ENCODE peak calls at places on chromosome 20, in ten cellular contexts. One of them, this sample, is unnamed.

GRCh38 chr20:62079166-62079565 is 13.5 kb upstream of the TAF4 start:
- DNase-seq in IMR-90: no peak
- DNase-seq in K562: no peak
- DNase-seq in thyroid gland: no peak
- DNase-seq in ovary: no peak
- DNase-seq in lower leg skin: no peak
- DNase-seq in A549: no peak
- DNase-seq in Peyer's patch: no peak
- DNase-seq in tibial nerve: no peak
- DNase-seq in esophagus muscularis mucosa: no peak
- DNase-seq in this sample: no peak

GRCh38 chr20:45343445-45343866 is 4.8 kb downstream of the SDC4 start:
- DNase-seq in IMR-90: no peak
- DNase-seq in K562: peak; percentile 57
- DNase-seq in thyroid gland: peak; percentile 68
- DNase-seq in ovary: no peak
- DNase-seq in lower leg skin: no peak
- DNase-seq in A549: no peak
- DNase-seq in Peyer's patch: peak; percentile 68
- DNase-seq in tibial nerve: no peak
- DNase-seq in esophagus muscularis mucosa: no peak
- DNase-seq in this sample: no peak

GRCh38 chr20:44583179-44583578 is 800 bp downstream of the PKIG start:
- DNase-seq in IMR-90: peak; percentile 37
- DNase-seq in K562: no peak
- DNase-seq in thyroid gland: no peak
- DNase-seq in ovary: no peak
- DNase-seq in lower leg skin: no peak
- DNase-seq in A549: no peak
- DNase-seq in Peyer's patch: no peak
- DNase-seq in tibial nerve: no peak
- DNase-seq in esophagus muscularis mucosa: no peak
- DNase-seq in this sample: no peak

GRCh38 chr20:61556116-61556515 is 304.1 kb downstream of the CDH4 start:
- DNase-seq in IMR-90: peak; percentile 93
- DNase-seq in K562: no peak
- DNase-seq in thyroid gland: no peak
- DNase-seq in ovary: no peak
- DNase-seq in lower leg skin: no peak
- DNase-seq in A549: peak; percentile 56
- DNase-seq in Peyer's patch: no peak
- DNase-seq in tibial nerve: no peak
- DNase-seq in esophagus muscularis mucosa: no peak
- DNase-seq in this sample: no peak

GRCh38 chr20:61737346-61737745 is 328.3 kb downstream of the TAF4 start:
- DNase-seq in IMR-90: no peak
- DNase-seq in K562: no peak
- DNase-seq in thyroid gland: no peak
- DNase-seq in ovary: no peak
- DNase-seq in lower leg skin: no peak
- DNase-seq in A549: no peak
- DNase-seq in Peyer's patch: peak; percentile 19
- DNase-seq in tibial nerve: no peak
- DNase-seq in esophagus muscularis mucosa: no peak
- DNase-seq in this sample: no peak

GRCh38 chr20:8749101-8749500 is 319.8 kb upstream of the PLCB4 start:
- DNase-seq in IMR-90: peak; percentile 21
- DNase-seq in K562: no peak
- DNase-seq in thyroid gland: no peak
- DNase-seq in ovary: no peak
- DNase-seq in lower leg skin: no peak
- DNase-seq in A549: no peak
- DNase-seq in Peyer's patch: no peak
- DNase-seq in tibial nerve: no peak
- DNase-seq in esophagus muscularis mucosa: no peak
- DNase-seq in this sample: no peak

GRCh38 chr20:4471221-4471620 is 250.5 kb upstream of the PRND start:
- DNase-seq in IMR-90: peak; percentile 28
- DNase-seq in K562: no peak
- DNase-seq in thyroid gland: no peak
- DNase-seq in ovary: no peak
- DNase-seq in lower leg skin: no peak
- DNase-seq in A549: no peak
- DNase-seq in Peyer's patch: no peak
- DNase-seq in tibial nerve: no peak
- DNase-seq in esophagus muscularis mucosa: no peak
- DNase-seq in this sample: no peak

GRCh38 chr20:62276448-62276847 is 26.3 kb upstream of the ADRM1 start:
- DNase-seq in IMR-90: no peak
- DNase-seq in K562: no peak
- DNase-seq in thyroid gland: peak; percentile 86
- DNase-seq in ovary: no peak
- DNase-seq in lower leg skin: no peak
- DNase-seq in A549: no peak
- DNase-seq in Peyer's patch: no peak
- DNase-seq in tibial nerve: no peak
- DNase-seq in esophagus muscularis mucosa: no peak
- DNase-seq in this sample: no peak

GRCh38 chr20:51092238-51092822 is 69.4 kb upstream of the KCNG1 start:
- DNase-seq in IMR-90: no peak
- DNase-seq in K562: no peak
- DNase-seq in thyroid gland: no peak
- DNase-seq in ovary: no peak
- DNase-seq in lower leg skin: no peak
- DNase-seq in A549: no peak
- DNase-seq in Peyer's patch: no peak
- DNase-seq in tibial nerve: no peak
- DNase-seq in esophagus muscularis mucosa: no peak
- DNase-seq in this sample: no peak

GRCh38 chr20:17612287-17612974 is 42.6 kb downstream of the DSTN start:
- DNase-seq in IMR-90: peak; percentile 50
- DNase-seq in K562: no peak
- DNase-seq in thyroid gland: no peak
- DNase-seq in ovary: no peak
- DNase-seq in lower leg skin: peak; percentile 19
- DNase-seq in A549: no peak
- DNase-seq in Peyer's patch: peak; percentile 65
- DNase-seq in tibial nerve: no peak
- DNase-seq in esophagus muscularis mucosa: peak; percentile 91
- DNase-seq in this sample: peak; percentile 71

GRCh38 chr20:37386505-37387201 is 40.7 kb downstream of the SRC start:
- DNase-seq in IMR-90: no peak
- DNase-seq in K562: no peak
- DNase-seq in thyroid gland: no peak
- DNase-seq in ovary: peak; percentile 15
- DNase-seq in lower leg skin: no peak
- DNase-seq in A549: no peak
- DNase-seq in Peyer's patch: peak; percentile 34
- DNase-seq in tibial nerve: no peak
- DNase-seq in esophagus muscularis mucosa: no peak
- DNase-seq in this sample: no peak

GRCh38 chr20:48681882-48682426 is 145.8 kb downstream of the PREX1 start:
- DNase-seq in IMR-90: no peak
- DNase-seq in K562: no peak
- DNase-seq in thyroid gland: no peak
- DNase-seq in ovary: no peak
- DNase-seq in lower leg skin: no peak
- DNase-seq in A549: no peak
- DNase-seq in Peyer's patch: no peak
- DNase-seq in tibial nerve: no peak
- DNase-seq in esophagus muscularis mucosa: no peak
- DNase-seq in this sample: no peak

GRCh38 chr20:15799871-15800270 is 773.4 kb downstream of the KIF16B start:
- DNase-seq in IMR-90: peak; percentile 0
- DNase-seq in K562: no peak
- DNase-seq in thyroid gland: no peak
- DNase-seq in ovary: no peak
- DNase-seq in lower leg skin: no peak
- DNase-seq in A549: no peak
- DNase-seq in Peyer's patch: no peak
- DNase-seq in tibial nerve: no peak
- DNase-seq in esophagus muscularis mucosa: no peak
- DNase-seq in this sample: peak; percentile 34

GRCh38 chr20:2133318-2134183 is 31.9 kb downstream of the STK35 start:
- DNase-seq in IMR-90: peak; percentile 79
- DNase-seq in K562: no peak
- DNase-seq in thyroid gland: peak; percentile 41
- DNase-seq in ovary: no peak
- DNase-seq in lower leg skin: peak; percentile 29
- DNase-seq in A549: peak; percentile 35
- DNase-seq in Peyer's patch: no peak
- DNase-seq in tibial nerve: no peak
- DNase-seq in esophagus muscularis mucosa: no peak
- DNase-seq in this sample: peak; percentile 47

GRCh38 chr20:38277691-38278090 is 17.2 kb upstream of the KIAA1755 start:
- DNase-seq in IMR-90: no peak
- DNase-seq in K562: no peak
- DNase-seq in thyroid gland: no peak
- DNase-seq in ovary: no peak
- DNase-seq in lower leg skin: no peak
- DNase-seq in A549: no peak
- DNase-seq in Peyer's patch: no peak
- DNase-seq in tibial nerve: no peak
- DNase-seq in esophagus muscularis mucosa: no peak
- DNase-seq in this sample: no peak

GRCh38 chr20:16752901-16753300 is 4.7 kb downstream of the OTOR start:
- DNase-seq in IMR-90: peak; percentile 3
- DNase-seq in K562: no peak
- DNase-seq in thyroid gland: no peak
- DNase-seq in ovary: no peak
- DNase-seq in lower leg skin: no peak
- DNase-seq in A549: no peak
- DNase-seq in Peyer's patch: no peak
- DNase-seq in tibial nerve: no peak
- DNase-seq in esophagus muscularis mucosa: no peak
- DNase-seq in this sample: no peak

GRCh38 chr20:40966103-40966502 is 62.5 kb upstream of the TOP1 start:
- DNase-seq in IMR-90: no peak
- DNase-seq in K562: no peak
- DNase-seq in thyroid gland: no peak
- DNase-seq in ovary: no peak
- DNase-seq in lower leg skin: no peak
- DNase-seq in A549: no peak
- DNase-seq in Peyer's patch: no peak
- DNase-seq in tibial nerve: no peak
- DNase-seq in esophagus muscularis mucosa: peak; percentile 55
- DNase-seq in this sample: peak; percentile 54
- TF ChIP-seq CTCF in IMR-90: peak; percentile 29
- TF ChIP-seq CTCF in K562: peak; percentile 41
- TF ChIP-seq CTCF in thyroid gland: no peak
- TF ChIP-seq CTCF in ovary: no peak
- TF ChIP-seq CTCF in lower leg skin: no peak
- TF ChIP-seq CTCF in A549: no peak
- TF ChIP-seq CTCF in Peyer's patch: no peak
- TF ChIP-seq CTCF in tibial nerve: no peak
- TF ChIP-seq CTCF in esophagus muscularis mucosa: no peak
- TF ChIP-seq CTCF in this sample: peak; percentile 44

DNA sequence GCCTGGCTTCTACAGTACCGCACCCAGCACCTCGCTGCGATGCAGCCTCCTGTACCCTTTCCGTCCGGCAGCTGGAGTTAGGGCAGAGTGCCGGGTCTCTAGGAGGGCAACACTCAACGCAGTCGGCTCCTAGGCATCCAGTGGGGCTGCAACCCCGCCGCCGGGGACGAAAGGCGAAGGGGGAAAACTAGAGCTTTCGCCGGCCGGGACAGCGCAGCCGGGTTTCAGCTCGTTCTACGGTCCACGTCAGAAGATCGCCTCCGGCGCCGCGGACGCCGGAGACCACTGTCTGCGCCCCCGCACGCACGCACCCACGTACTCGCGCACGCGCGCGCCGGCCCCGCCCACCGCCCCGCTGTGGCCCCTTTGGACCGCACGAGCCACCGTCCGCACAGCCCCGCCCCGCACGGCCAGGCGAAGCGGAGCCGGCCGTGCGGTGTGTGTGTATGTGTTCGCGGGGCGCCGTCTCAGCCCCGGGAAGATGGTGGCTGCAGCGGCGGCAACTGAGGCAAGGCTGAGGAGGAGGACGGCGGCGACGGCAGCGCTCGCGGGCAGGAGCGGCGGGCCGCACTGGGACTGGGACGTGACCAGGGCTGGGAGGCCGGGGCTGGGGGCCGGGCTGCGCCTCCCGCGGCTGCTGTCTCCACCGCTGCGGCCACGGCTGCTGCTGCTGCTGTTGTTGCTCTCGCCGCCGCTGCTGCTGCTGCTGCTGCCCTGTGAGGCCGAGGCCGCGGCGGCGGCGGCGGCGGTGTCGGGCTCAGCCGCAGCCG is at the start of gene ATRN:
- DNase-seq in IMR-90: peak; percentile 89
- DNase-seq in K562: peak; percentile 93
- DNase-seq in thyroid gland: peak; percentile 91
- DNase-seq in ovary: peak; percentile 87
- DNase-seq in lower leg skin: peak; percentile 79
- DNase-seq in A549: peak; percentile 94
- DNase-seq in Peyer's patch: peak; percentile 92
- DNase-seq in tibial nerve: peak; percentile 63
- DNase-seq in esophagus muscularis mucosa: peak; percentile 95
- DNase-seq in this sample: peak; percentile 95
- TF ChIP-seq POLR2A in IMR-90: peak; percentile 89
- TF ChIP-seq POLR2A in K562: peak; percentile 89
- TF ChIP-seq POLR2A in thyroid gland: no peak
- TF ChIP-seq POLR2A in ovary: peak; percentile 48
- TF ChIP-seq POLR2A in lower leg skin: no peak
- TF ChIP-seq POLR2A in A549: peak; percentile 98
- TF ChIP-seq POLR2A in Peyer's patch: peak; percentile 46
- TF ChIP-seq POLR2A in tibial nerve: peak; percentile 61
- TF ChIP-seq POLR2A in esophagus muscularis mucosa: peak; percentile 15
- TF ChIP-seq POLR2A in this sample: peak; percentile 98

GRCh38 chr20:63471719-63472158 is 716 bp downstream of the KCNQ2 start:
- DNase-seq in IMR-90: no peak
- DNase-seq in K562: no peak
- DNase-seq in thyroid gland: no peak
- DNase-seq in ovary: no peak
- DNase-seq in lower leg skin: no peak
- DNase-seq in A549: no peak
- DNase-seq in Peyer's patch: no peak
- DNase-seq in tibial nerve: no peak
- DNase-seq in esophagus muscularis mucosa: no peak
- DNase-seq in this sample: no peak
- H3K4me3 ChIP-seq in IMR-90: no peak overlapping the region
- H3K4me3 ChIP-seq in K562: no peak overlapping the region
- H3K4me3 ChIP-seq in thyroid gland: no peak overlapping the region
- H3K4me3 ChIP-seq in ovary: no peak overlapping the region
- H3K4me3 ChIP-seq in lower leg skin: no peak overlapping the region
- H3K4me3 ChIP-seq in A549: peak overlapping the region; percentile 46
- H3K4me3 ChIP-seq in Peyer's patch: peak overlapping the region; percentile 30
- H3K4me3 ChIP-seq in tibial nerve: no peak overlapping the region
- H3K4me3 ChIP-seq in esophagus muscularis mucosa: peak overlapping the region; percentile 43
- H3K4me3 ChIP-seq in this sample: no peak overlapping the region

DNA sequence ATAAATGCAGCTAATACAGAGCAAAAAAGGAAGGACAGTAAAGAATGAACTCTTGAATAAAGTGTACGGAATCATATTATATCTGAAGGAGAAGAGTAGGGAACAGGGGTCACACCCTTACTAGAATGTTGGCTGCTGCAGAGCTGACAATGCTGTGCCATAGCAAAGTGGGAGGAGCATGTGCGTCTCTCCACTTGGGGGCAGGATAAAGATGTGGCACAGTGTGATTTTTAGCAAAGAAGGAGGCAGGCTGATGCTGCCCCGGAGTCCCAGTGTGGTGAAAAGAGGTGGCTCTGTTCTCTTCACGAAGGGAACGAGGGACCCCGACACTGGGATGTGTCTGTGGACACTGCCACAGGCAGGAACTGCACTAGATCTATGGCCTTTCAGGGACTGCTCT is 67.5 kb downstream of the INSM1 start:
- DNase-seq in IMR-90: no peak
- DNase-seq in K562: no peak
- DNase-seq in thyroid gland: no peak
- DNase-seq in ovary: no peak
- DNase-seq in lower leg skin: no peak
- DNase-seq in A549: no peak
- DNase-seq in Peyer's patch: no peak
- DNase-seq in tibial nerve: no peak
- DNase-seq in esophagus muscularis mucosa: no peak
- DNase-seq in this sample: no peak
- TF ChIP-seq CTCF in IMR-90: no peak
- TF ChIP-seq CTCF in K562: no peak
- TF ChIP-seq CTCF in thyroid gland: no peak
- TF ChIP-seq CTCF in ovary: no peak
- TF ChIP-seq CTCF in lower leg skin: no peak
- TF ChIP-seq CTCF in A549: no peak
- TF ChIP-seq CTCF in Peyer's patch: no peak
- TF ChIP-seq CTCF in tibial nerve: peak; percentile 21
- TF ChIP-seq CTCF in esophagus muscularis mucosa: no peak
- TF ChIP-seq CTCF in this sample: no peak